ENCODE peak calls at places on chromosomes 4 and X, in seven cellular contexts. X, S, A, F, C, Z and V are unnamed samples.

GRCh38 chrX:15310117-15310516 is 5.3 kb downstream of the ASB11 start:
- DNase-seq in X (peak; percentile 66), S (no peak), A (no peak), F (peak; percentile 54), C (peak; percentile 18), Z (peak; percentile 74), V (peak; percentile 8)

GRCh38 chr4:69408451-69408850 is 87.3 kb downstream of the UGT2B4 start:
- DNase-seq in X (no peak), S (no peak), A (no peak), F (no peak), C (no peak), Z (no peak), V (no peak)

GRCh38 chr4:114807759-114808404 is 209.3 kb downstream of the UGT8 start:
- DNase-seq in X (peak; percentile 24), S (peak; percentile 19), A (no peak), F (peak; percentile 52), C (no peak), Z (peak; percentile 61), V (peak; percentile 12)

GRCh38 chrX:34877451-34877850 is 65.1 kb upstream of the FAM47B start:
- DNase-seq in X (peak; percentile 60), S (peak; percentile 36), A (no peak), F (no peak), C (no peak), Z (no peak), V (peak; percentile 65)

GRCh38 chr4:113446019-113446418 is 315.5 kb downstream of the CAMK2D start:
- DNase-seq in X (peak; percentile 73), S (peak; percentile 81), A (no peak), F (no peak), C (no peak), Z (peak; percentile 92), V (peak; percentile 75)

GRCh38 chr4:25813705-25814104 is 49.1 kb downstream of the SEL1L3 start:
- DNase-seq in X (peak; percentile 81), S (peak; percentile 80), A (no peak), F (no peak), C (no peak), Z (peak; percentile 60), V (peak; percentile 85)

GRCh38 chr4:40524642-40525041 is 105.0 kb downstream of the RBM47 start:
- DNase-seq in X (peak; percentile 62), S (peak; percentile 52), A (no peak), F (no peak), C (peak; percentile 59), Z (no peak), V (peak; percentile 21)

GRCh38 chr4:94833394-94833793 is 75.6 kb downstream of the BMPR1B start:
- DNase-seq in X (peak; percentile 42), S (peak; percentile 44), A (no peak), F (no peak), C (no peak), Z (no peak), V (no peak)

GRCh38 chrX:105765691-105766090 is 56.6 kb upstream of the NRK start:
- DNase-seq in X (peak; percentile 4), S (no peak), A (no peak), F (peak; percentile 7), C (no peak), Z (peak; percentile 4), V (no peak)

GRCh38 chrX:117768861-117769604 is 347.6 kb downstream of the KLHL13 start:
- DNase-seq in X (no peak), S (no peak), A (peak; percentile 36), F (no peak), C (no peak), Z (no peak), V (no peak)

GRCh38 chr4:155442267-155443105 is 65.7 kb upstream of the MAP9 start:
- DNase-seq in X (peak; percentile 76), S (peak; percentile 76), A (peak; percentile 82), F (peak; percentile 83), C (peak; percentile 81), Z (peak; percentile 90), V (peak; percentile 59)

GRCh38 chr4:82560853-82561744 is 689 bp downstream of the TMEM150C start:
- DNase-seq in X (no peak), S (no peak), A (no peak), F (peak; percentile 14), C (no peak), Z (no peak), V (no peak)

GRCh38 chrX:120271218-120271617 is 20.6 kb downstream of the ZBTB33 start:
- DNase-seq in X (no peak), S (no peak), A (no peak), F (no peak), C (no peak), Z (peak; percentile 29), V (no peak)

GRCh38 chr4:167274346-167274745 is 40.1 kb upstream of the SPOCK3 start:
- DNase-seq in X (peak; percentile 0), S (peak; percentile 61), A (no peak), F (no peak), C (no peak), Z (peak; percentile 43), V (no peak)

GRCh38 chr4:127421418-127421817 is 211.3 kb upstream of the INTU start:
- DNase-seq in X (no peak), S (no peak), A (no peak), F (no peak), C (no peak), Z (no peak), V (peak; percentile 23)

GRCh38 chrX:131677655-131678628 is 134.1 kb downstream of the OR13H1 start:
- DNase-seq in X (peak; percentile 33), S (peak; percentile 7), A (no peak), F (peak; percentile 52), C (peak; percentile 4), Z (peak; percentile 57), V (peak; percentile 5)

GRCh38 chr4:143406523-143406922 is 69.8 kb downstream of the GAB1 start:
- DNase-seq in X (peak; percentile 88), S (peak; percentile 69), A (peak; percentile 71), F (peak; percentile 68), C (no peak), Z (no peak), V (peak; percentile 31)

GRCh38 chr4:78618426-78618825 is 66.9 kb downstream of the ANXA3 start:
- DNase-seq in X (peak; percentile 35), S (no peak), A (no peak), F (no peak), C (no peak), Z (no peak), V (peak; percentile 61)

GRCh38 chrX:143754183-143754582 is 33.6 kb upstream of the SPANXN2 start:
- DNase-seq in X (no peak), S (no peak), A (no peak), F (no peak), C (no peak), Z (peak; percentile 47), V (no peak)

GRCh38 chr4:16609170-16609758 is 289.2 kb downstream of the LDB2 start:
- DNase-seq in X (no peak), S (no peak), A (no peak), F (no peak), C (no peak), Z (no peak), V (no peak)

GRCh38 chr4:8690216-8690786 is 97.7 kb downstream of the CPZ start:
- DNase-seq in X (no peak), S (no peak), A (no peak), F (no peak), C (no peak), Z (no peak), V (no peak)

GRCh38 chr4:8687083-8687482 is 94.5 kb downstream of the CPZ start:
- DNase-seq in X (no peak), S (no peak), A (no peak), F (no peak), C (no peak), Z (no peak), V (no peak)

GRCh38 chr4:8688908-8689445 is 96.4 kb downstream of the CPZ start:
- DNase-seq in X (no peak), S (no peak), A (no peak), F (no peak), C (no peak), Z (no peak), V (no peak)

GRCh38 chr4:8689741-8690140 is 97.2 kb downstream of the CPZ start:
- DNase-seq in X (no peak), S (no peak), A (no peak), F (no peak), C (no peak), Z (no peak), V (no peak)

GRCh38 chr4:8688041-8688907 is 95.7 kb downstream of the CPZ start:
- DNase-seq in X (peak; percentile 16), S (no peak), A (no peak), F (peak; percentile 65), C (no peak), Z (peak; percentile 8), V (no peak)
- TF ChIP-seq CTCF in X (peak; percentile 69), S (peak; percentile 46), A (peak; percentile 9), F (peak; percentile 79), C (peak; percentile 33), Z (peak; percentile 56), V (peak; percentile 49)

GRCh38 chrX:145816607-145817298 is 876 bp upstream of the SLITRK2 start:
- DNase-seq in X (no peak), S (no peak), A (no peak), F (no peak), C (no peak), Z (no peak), V (no peak)
- H3K4me3 ChIP-seq in X (no peak overlapping the region), S (peak overlapping the region; percentile 33), A (no peak overlapping the region), F (no peak overlapping the region), C (no peak overlapping the region), Z (no peak overlapping the region), V (no peak overlapping the region)

GRCh38 chrX:30995705-30996104 is 76.1 kb downstream of the FTHL17 start:
- DNase-seq in X (no peak), S (no peak), A (no peak), F (no peak), C (no peak), Z (no peak), V (no peak)

GRCh38 chrX:30990361-30990760 is 81.5 kb downstream of the FTHL17 start:
- DNase-seq in X (no peak), S (no peak), A (no peak), F (no peak), C (no peak), Z (peak; percentile 26), V (no peak)

GRCh38 chrX:30992381-30992904 is 79.4 kb downstream of the FTHL17 start:
- DNase-seq in X (peak; percentile 8), S (peak; percentile 2), A (no peak), F (no peak), C (peak; percentile 4), Z (no peak), V (no peak)

DNA sequence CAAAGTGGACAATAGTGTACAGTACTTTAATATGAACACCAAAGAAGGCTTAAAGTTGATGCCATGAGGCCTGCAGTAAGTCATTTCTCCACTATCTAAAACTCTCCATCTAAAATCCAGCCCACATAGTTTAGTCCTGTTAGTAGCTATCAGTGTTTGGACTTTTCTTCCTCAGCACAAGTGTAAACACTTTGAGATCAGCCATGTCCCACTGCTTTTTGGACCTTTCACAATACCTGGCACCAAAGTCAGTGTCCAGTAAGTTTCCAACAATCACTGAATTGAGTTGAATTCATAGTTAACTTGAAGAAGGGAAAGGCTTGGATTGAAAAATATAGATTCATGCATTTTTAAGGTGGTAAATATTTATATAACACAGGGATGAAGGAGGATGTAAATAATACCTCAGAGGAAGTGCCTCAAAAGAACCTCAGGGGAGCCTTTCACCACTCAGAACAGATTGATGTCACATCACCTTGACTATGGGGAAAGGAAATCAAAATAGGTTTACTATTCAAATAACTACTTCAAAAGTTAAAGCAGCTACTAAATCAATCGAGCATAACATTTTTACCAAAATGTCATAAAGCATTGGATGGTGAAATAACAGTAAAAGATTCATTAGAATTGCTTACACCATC is 76.7 kb downstream of the FTHL17 start:
- DNase-seq in X (no peak), S (no peak), A (no peak), F (no peak), C (no peak), Z (no peak), V (no peak)
- TF ChIP-seq CTCF in X (no peak), S (no peak), A (no peak), F (no peak), C (no peak), Z (no peak), V (no peak)

GRCh38 chrX:39936886-39937770 is 160.6 kb downstream of the BCOR start:
- DNase-seq in X (no peak), S (no peak), A (no peak), F (no peak), C (no peak), Z (no peak), V (no peak)
- H3K4me3 ChIP-seq in X (no peak overlapping the region), S (no peak overlapping the region), A (no peak overlapping the region), F (no peak overlapping the region), C (no peak overlapping the region), Z (no peak overlapping the region), V (no peak overlapping the region)